ENCODE peak calls at places on chromosomes 11 and 22, in four cellular contexts. D is K562, Z is T47D, B is SK-N-SH. J is an unnamed sample.
A peak's percentile ranks its signal among the peaks of the same experiment; 100 is the strongest.

GRCh38 chr22:38177926-38178604 is 3.6 kb downstream of the PLA2G6 start:
- DNase-seq in Z (peak; percentile 21), D (peak; percentile 52), B (no peak), J (peak; percentile 82)

GRCh38 chr22:30000566-30000965 is 79.7 kb upstream of the HORMAD2 start:
- DNase-seq in D (no peak), B (no peak), Z (no peak), J (no peak)

GRCh38 chr22:17920145-17920605 is 104.2 kb downstream of the MICAL3 start:
- DNase-seq in B (peak; percentile 79), D (peak; percentile 94), Z (no peak), J (no peak)

GRCh38 chr22:37545703-37546435 is 14.4 kb upstream of the CDC42EP1 start:
- DNase-seq in B (no peak), Z (peak; percentile 43), D (no peak), J (no peak)

GRCh38 chr11:84663731-84664130 is 963.4 kb downstream of the DLG2 start:
- DNase-seq in Z (no peak), D (no peak), B (no peak), J (no peak)

GRCh38 chr11:85746640-85747039 is 60.6 kb upstream of the CCDC89 start:
- DNase-seq in Z (no peak), B (no peak), D (no peak), J (no peak)

GRCh38 chr11:22347857-22348496 is 9.8 kb downstream of the SLC17A6 start:
- DNase-seq in Z (no peak), B (no peak), D (no peak), J (no peak)

GRCh38 chr11:129280027-129280811 is 88.1 kb upstream of the ARHGAP32 start:
- DNase-seq in B (peak; percentile 34), D (no peak), Z (peak; percentile 29), J (no peak)

GRCh38 chr22:41672780-41673509 is 15.7 kb downstream of the SNU13 start:
- DNase-seq in B (no peak), Z (no peak), D (peak; percentile 15), J (no peak)

GRCh38 chr11:30254307-30255298 is 23.8 kb downstream of the FSHB start:
- DNase-seq in B (no peak), Z (no peak), D (no peak), J (no peak)

GRCh38 chr22:30196141-30196866 is 50.3 kb downstream of the LIF start:
- DNase-seq in B (no peak), D (peak; percentile 70), Z (no peak), J (peak; percentile 91)

GRCh38 chr22:18952022-18952421 is 15.9 kb upstream of the PRODH start:
- DNase-seq in B (no peak), D (no peak), Z (no peak), J (no peak)

GRCh38 chr22:20424937-20425587 is 12.6 kb downstream of the SCARF2 start:
- DNase-seq in B (peak; percentile 75), Z (no peak), D (no peak), J (no peak)

GRCh38 chr11:47269829-47270305 is at the start of gene MADD:
- DNase-seq in D (peak; percentile 93), Z (peak; percentile 96), B (peak; percentile 98), J (peak; percentile 55)

GRCh38 chr22:36371920-36372319 is 15.8 kb downstream of the MYH9 start:
- DNase-seq in Z (no peak), B (no peak), D (no peak), J (no peak)

GRCh38 chr11:34459507-34460162 is 20.9 kb downstream of the CAT start:
- DNase-seq in D (no peak), Z (no peak), B (no peak), J (no peak)

GRCh38 chr11:34124885-34125668 is 19.6 kb downstream of the NAT10 start:
- DNase-seq in Z (no peak), B (no peak), D (no peak), J (no peak)

GRCh38 chr11:92225206-92225562 is 566 bp downstream of the FAT3 start:
- DNase-seq in D (no peak), B (no peak), Z (no peak), J (no peak)

GRCh38 chr22:35995772-35996171 is 32.9 kb downstream of the RBFOX2 start:
- DNase-seq in B (no peak), Z (no peak), D (peak; percentile 18), J (no peak)

GRCh38 chr22:43555561-43556515 is 144.0 kb downstream of the MPPED1 start:
- DNase-seq in Z (no peak), D (no peak), B (no peak), J (no peak)

GRCh38 chr11:115333106-115333505 is 171.1 kb downstream of the CADM1 start:
- DNase-seq in B (no peak), D (no peak), Z (no peak), J (no peak)

GRCh38 chr22:17770180-17771077 is 3.8 kb downstream of the BID start:
- DNase-seq in D (no peak), B (no peak), Z (no peak), J (no peak)

GRCh38 chr11:25596701-25597100 is 735.2 kb upstream of the ANO3 start:
- DNase-seq in D (no peak), Z (no peak), B (no peak), J (no peak)

GRCh38 chr22:46169628-46170027 is 19.3 kb downstream of the PPARA start:
- DNase-seq in B (no peak), Z (no peak), D (no peak), J (no peak)

GRCh38 chr22:28012811-28013460 is 93.9 kb upstream of the PITPNB start:
- DNase-seq in D (no peak), Z (no peak), B (no peak), J (no peak)

GRCh38 chr11:28799316-28799715 is 691.1 kb downstream of the METTL15 start:
- DNase-seq in Z (no peak), B (no peak), D (no peak), J (no peak)

GRCh38 chr22:50296658-50297490 is 10.6 kb downstream of the PLXNB2 start:
- DNase-seq in Z (no peak), D (no peak), B (no peak), J (no peak)

GRCh38 chr11:2482745-2483144 is 37.9 kb downstream of the KCNQ1 start:
- DNase-seq in D (no peak), Z (no peak), B (no peak), J (no peak)

GRCh38 chr11:110711776-110712642 is at the start of gene ARHGAP20:
- DNase-seq in B (peak; percentile 87), Z (no peak), D (peak; percentile 33), J (no peak)

GRCh38 chr22:17102297-17102667 is 17.5 kb downstream of the IL17RA start:
- DNase-seq in B (no peak), D (peak; percentile 34), Z (no peak), J (no peak)

GRCh38 chr11:34149786-34150185 is 44.4 kb downstream of the NAT10 start:
- DNase-seq in Z (no peak), D (peak; percentile 20), B (peak; percentile 79), J (no peak)

GRCh38 chr11:24239016-24239720 is 257.7 kb upstream of the LUZP2 start:
- DNase-seq in Z (no peak), B (no peak), D (no peak), J (no peak)

GRCh38 chr22:37519268-37520195 is at the start of gene CARD10:
- DNase-seq in Z (peak; percentile 61), B (peak; percentile 89), D (peak; percentile 61), J (no peak)

GRCh38 chr11:96324912-96325311 is 18.1 kb downstream of the MAML2 start:
- DNase-seq in Z (peak; percentile 44), B (no peak), D (no peak), J (peak; percentile 16)

GRCh38 chr11:86617502-86617901 is 54.9 kb downstream of the ME3 start:
- DNase-seq in Z (no peak), B (no peak), D (no peak), J (no peak)

GRCh38 chr11:66906077-66906929 is 49.4 kb downstream of the LRFN4 start:
- DNase-seq in B (no peak), D (no peak), Z (no peak), J (peak; percentile 36)

DNA sequence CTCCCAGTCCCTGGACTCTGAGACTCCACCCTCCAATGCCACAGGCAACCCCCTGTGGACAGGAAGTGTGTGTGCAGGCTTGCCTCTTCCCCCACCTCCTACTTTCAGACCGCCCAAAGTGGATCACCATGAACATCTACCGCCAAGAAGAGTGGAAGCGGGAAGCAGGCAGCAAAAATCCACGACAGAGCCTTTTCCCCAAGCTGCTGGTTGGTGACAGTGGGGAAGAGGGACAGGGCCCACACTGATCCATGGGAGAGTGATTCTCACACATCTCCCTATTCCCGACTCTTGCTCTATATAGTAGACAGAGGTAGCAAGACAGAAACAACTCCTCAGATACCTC is 53.4 kb upstream of the SPATA19 start:
- DNase-seq in D (no peak), Z (no peak), B (no peak), J (no peak)
- TF ChIP-seq JUND in D (no peak), Z (no peak), B (no peak), J (no peak)

GRCh38 chr11:79060081-79060480 is 380.7 kb downstream of the TENM4 start:
- DNase-seq in B (peak; percentile 57), D (no peak), Z (no peak), J (no peak)

GRCh38 chr11:79059171-79059570 is 381.7 kb downstream of the TENM4 start:
- DNase-seq in B (no peak), Z (no peak), D (no peak), J (no peak)

GRCh38 chr11:79054636-79055035 is 386.2 kb downstream of the TENM4 start:
- DNase-seq in B (no peak), D (no peak), Z (no peak), J (no peak)

GRCh38 chr11:79052539-79052938 is 388.3 kb downstream of the TENM4 start:
- DNase-seq in Z (no peak), B (no peak), D (peak; percentile 8), J (no peak)

DNA sequence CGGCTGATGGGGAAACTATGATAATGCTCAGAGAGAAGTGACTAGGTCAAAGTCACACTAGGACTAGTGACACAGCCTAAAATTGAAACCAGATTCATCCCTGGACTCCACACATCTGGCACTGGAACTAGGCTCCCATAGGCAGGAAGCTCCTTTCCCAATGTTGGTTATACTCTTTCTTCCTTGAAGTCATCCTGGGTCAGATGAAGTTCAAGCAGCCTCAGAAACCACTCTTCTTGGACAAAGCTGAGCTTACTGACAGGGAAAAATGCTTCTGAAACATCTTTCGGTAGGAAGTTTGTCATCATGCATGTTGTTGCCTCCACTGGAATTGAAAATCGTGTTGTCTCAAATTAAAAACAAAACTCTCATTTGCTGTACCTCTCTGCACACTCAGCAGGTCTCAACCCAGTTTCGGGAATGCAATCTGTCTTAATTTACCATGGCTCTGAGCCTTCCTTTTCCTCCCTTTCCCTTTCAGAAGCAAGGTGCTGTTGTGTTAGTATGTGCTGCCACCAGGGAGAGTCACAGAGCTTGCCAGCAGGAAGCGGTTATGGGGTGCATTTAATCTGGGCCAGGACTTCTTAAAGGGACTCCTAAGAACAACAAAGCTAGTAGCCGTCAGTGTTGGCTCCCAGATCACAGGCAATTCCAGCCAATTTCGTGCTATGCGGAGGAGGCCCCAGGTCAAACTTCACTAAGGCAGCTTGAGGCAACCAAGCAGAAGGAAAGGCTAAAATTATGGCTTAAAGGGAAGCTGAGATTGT is 384.8 kb downstream of the TENM4 start:
- DNase-seq in Z (no peak), D (no peak), B (no peak), J (no peak)
- TF ChIP-seq JUND in Z (no peak), D (no peak), B (no peak), J (no peak)

DNA sequence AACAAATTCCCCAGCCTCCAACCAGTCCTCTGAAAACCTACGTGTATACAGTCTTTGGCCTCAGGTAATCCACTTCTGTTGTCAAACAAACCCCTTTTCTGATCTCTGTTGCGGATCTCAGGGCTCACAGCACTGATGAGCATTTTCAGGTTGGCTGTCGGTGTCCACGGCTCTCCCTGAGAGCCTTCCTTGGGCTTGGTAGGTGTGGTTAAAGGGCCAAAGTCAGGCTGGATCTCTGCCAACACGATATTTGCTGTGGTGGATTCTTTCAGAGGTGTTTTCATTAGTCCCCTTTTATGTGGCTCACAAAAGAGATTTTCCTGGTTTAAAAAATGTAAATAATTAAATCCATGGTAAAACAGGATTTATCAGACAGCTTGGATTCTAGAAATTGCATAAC is 2.9 kb downstream of the E2F8 start:
- DNase-seq in D (no peak), Z (no peak), B (no peak), J (no peak)
- TF ChIP-seq JUND in D (no peak), Z (no peak), B (no peak), J (no peak)

GRCh38 chr11:9017773-9018172 is 14.0 kb upstream of the NRIP3 start:
- DNase-seq in D (no peak), Z (no peak), B (no peak), J (no peak)
- TF ChIP-seq JUND in D (no peak), Z (no peak), B (no peak), J (no peak)